ENCODE peak calls at places on chromosome 4, in seven cellular contexts. L is left lung; J is ovary; U is tibial artery; B is Peyer's patch; N is CD8-positive, alpha-beta T cell; K is GM23338. M is an unnamed sample.

GRCh38 chr4:159070742-159071141 is 32.1 kb upstream of the RAPGEF2 start:
- DNase-seq in B (no peak), N (no peak), J (no peak), K (no peak), L (no peak), U (no peak), M (no peak)

GRCh38 chr4:183823394-183823793 is 81.7 kb upstream of the STOX2 start:
- DNase-seq in K (no peak), J (no peak), N (no peak), B (no peak), U (no peak), L (no peak), M (peak)

GRCh38 chr4:21879187-21879586 is 69.4 kb downstream of the KCNIP4 start:
- DNase-seq in U (no peak), J (no peak), L (no peak), N (no peak), K (peak), B (no peak), M (no peak)

GRCh38 chr4:128565565-128566186 is 243.8 kb upstream of the JADE1 start:
- DNase-seq in B (peak), J (peak), N (no peak), L (peak), K (peak), U (no peak), M (peak)

GRCh38 chr4:48047421-48047844 is 30.9 kb downstream of the NIPAL1 start:
- DNase-seq in U (no peak), L (peak), K (no peak), N (peak), B (no peak), J (no peak), M (no peak)

GRCh38 chr4:73662709-73663546 is 42.7 kb upstream of the RASSF6 start:
- DNase-seq in L (no peak), K (peak), B (no peak), N (no peak), U (no peak), J (no peak), M (no peak)

GRCh38 chr4:1612278-1613098 is 71.6 kb downstream of the FAM53A start:
- DNase-seq in L (peak), U (no peak), B (no peak), J (no peak), N (no peak), K (no peak), M (no peak)

GRCh38 chr4:13705521-13706035 is 78.1 kb upstream of the BOD1L1 start:
- DNase-seq in B (peak), K (peak), L (no peak), J (no peak), N (no peak), U (no peak), M (peak)

GRCh38 chr4:165877291-165877690 is 4.3 kb downstream of the TLL1 start:
- DNase-seq in U (no peak), J (no peak), L (no peak), K (no peak), B (no peak), N (no peak), M (no peak)

GRCh38 chr4:89939464-89939863 is 44.8 kb downstream of the MMRN1 start:
- DNase-seq in L (no peak), U (no peak), J (no peak), B (no peak), N (no peak), K (no peak), M (no peak)

GRCh38 chr4:7624361-7624760 is 189.6 kb upstream of the PSAPL1 start:
- DNase-seq in K (no peak), L (no peak), U (no peak), J (no peak), B (no peak), N (no peak), M (no peak)

GRCh38 chr4:113635739-113636437 is 125.7 kb downstream of the CAMK2D start:
- DNase-seq in L (no peak), J (no peak), N (no peak), K (no peak), B (no peak), U (no peak), M (no peak)

GRCh38 chr4:43564601-43565000 is 672.1 kb downstream of the GRXCR1 start:
- DNase-seq in K (no peak), N (no peak), L (no peak), U (no peak), J (no peak), B (no peak), M (no peak)

GRCh38 chr4:158914178-158914577 is 145.4 kb downstream of the FNIP2 start:
- DNase-seq in N (no peak), K (no peak), L (no peak), J (no peak), B (no peak), U (no peak), M (no peak)

GRCh38 chr4:38161208-38162113 is 201.3 kb downstream of the PTTG2 start:
- DNase-seq in U (no peak), J (no peak), N (no peak), K (no peak), B (no peak), L (no peak), M (no peak)

GRCh38 chr4:40719008-40719623 is 30.6 kb upstream of the NSUN7 start:
- DNase-seq in U (no peak), B (no peak), N (no peak), J (no peak), L (no peak), K (peak), M (no peak)

GRCh38 chr4:10040049-10040892 is 19.0 kb upstream of the SLC2A9 start:
- DNase-seq in B (no peak), J (no peak), L (no peak), N (no peak), U (no peak), K (no peak), M (no peak)

GRCh38 chr4:1336079-1336478 is 10.9 kb upstream of the UVSSA start:
- DNase-seq in L (no peak), J (no peak), K (no peak), B (no peak), U (no peak), N (no peak), M (no peak)

GRCh38 chr4:17447675-17448298 is 64.1 kb downstream of the QDPR start:
- DNase-seq in U (no peak), N (peak), B (no peak), K (peak), J (no peak), L (no peak), M (no peak)

GRCh38 chr4:100340534-100341364 is 150.5 kb upstream of the DDIT4L start:
- DNase-seq in K (no peak), N (no peak), B (no peak), L (no peak), U (no peak), J (no peak), M (no peak)

GRCh38 chr4:115973768-115974167 is 860.3 kb upstream of the NDST4 start:
- DNase-seq in L (no peak), K (peak), B (no peak), U (no peak), N (no peak), J (no peak), M (no peak)

GRCh38 chr4:8000721-8001491 is 61.2 kb upstream of the AFAP1 start:
- DNase-seq in J (no peak), B (no peak), L (no peak), N (no peak), K (no peak), U (no peak), M (no peak)

GRCh38 chr4:83114576-83114975 is at the start of gene PLAC8:
- DNase-seq in K (peak), J (no peak), N (peak), L (no peak), B (no peak), U (no peak), M (no peak)

GRCh38 chr4:151950993-151951726 is 190.4 kb upstream of the GATB start:
- DNase-seq in N (no peak), L (no peak), K (no peak), J (no peak), B (no peak), U (no peak), M (no peak)

GRCh38 chr4:158766419-158767044 is 2.3 kb upstream of the FNIP2 start:
- DNase-seq in K (no peak), U (no peak), J (no peak), N (no peak), B (no peak), L (no peak), M (no peak)

GRCh38 chr4:15778191-15778741 is at the start of gene CD38:
- DNase-seq in L (peak), K (peak), B (no peak), J (peak), N (no peak), U (peak), M (peak)

GRCh38 chr4:6362896-6363295 is 93.2 kb downstream of the WFS1 start:
- DNase-seq in J (no peak), K (peak), N (peak), U (no peak), L (no peak), B (no peak), M (no peak)

GRCh38 chr4:14084598-14084997 is 457.1 kb upstream of the BOD1L1 start:
- DNase-seq in U (no peak), K (peak), L (no peak), J (no peak), N (no peak), B (no peak), M (no peak)

GRCh38 chr4:185304944-185305690 is 90.6 kb downstream of the LRP2BP start:
- DNase-seq in N (peak), L (peak), K (peak), J (no peak), B (no peak), U (no peak), M (no peak)

DNA sequence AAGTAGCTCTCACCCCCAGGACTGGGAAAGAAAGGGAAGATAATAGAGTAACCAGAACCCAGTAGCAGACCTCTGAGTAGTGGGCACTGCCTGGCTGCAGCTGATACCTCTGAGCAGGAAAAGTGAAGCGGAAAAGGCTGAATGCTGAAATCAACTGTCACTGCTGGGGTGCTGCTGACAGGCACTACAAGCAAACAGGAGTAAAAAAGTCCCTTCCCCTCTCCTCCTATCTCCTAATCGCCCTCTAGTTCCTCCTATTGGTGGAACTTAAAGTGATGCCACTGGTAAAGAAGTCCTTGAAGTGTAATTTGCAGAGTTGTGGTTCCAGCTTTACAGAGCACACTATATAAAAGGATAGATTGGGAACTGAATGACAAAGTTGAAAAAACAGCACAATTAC is 32.8 kb upstream of the GLRB start:
- DNase-seq in N (no peak), B (no peak), J (no peak), K (peak), L (no peak), U (no peak), M (no peak)
- TF ChIP-seq CTCF in N (no peak), B (no peak), J (no peak), K (peak), L (no peak), U (no peak), M (no peak)

GRCh38 chr4:153499005-153499404 is 32.8 kb downstream of the TMEM131L start:
- DNase-seq in N (no peak), L (no peak), J (no peak), U (no peak), K (no peak), B (no peak), M (peak)

GRCh38 chr4:153497988-153498967 is 32.1 kb downstream of the TMEM131L start:
- DNase-seq in U (no peak), N (no peak), L (no peak), B (no peak), J (peak), K (no peak), M (no peak)

GRCh38 chr4:153497091-153497531 is 31.0 kb downstream of the TMEM131L start:
- DNase-seq in L (no peak), K (no peak), U (no peak), J (no peak), B (no peak), N (peak), M (no peak)

GRCh38 chr4:153494562-153494961 is 28.4 kb downstream of the TMEM131L start:
- DNase-seq in N (no peak), L (no peak), B (no peak), U (no peak), J (no peak), K (no peak), M (no peak)

DNA sequence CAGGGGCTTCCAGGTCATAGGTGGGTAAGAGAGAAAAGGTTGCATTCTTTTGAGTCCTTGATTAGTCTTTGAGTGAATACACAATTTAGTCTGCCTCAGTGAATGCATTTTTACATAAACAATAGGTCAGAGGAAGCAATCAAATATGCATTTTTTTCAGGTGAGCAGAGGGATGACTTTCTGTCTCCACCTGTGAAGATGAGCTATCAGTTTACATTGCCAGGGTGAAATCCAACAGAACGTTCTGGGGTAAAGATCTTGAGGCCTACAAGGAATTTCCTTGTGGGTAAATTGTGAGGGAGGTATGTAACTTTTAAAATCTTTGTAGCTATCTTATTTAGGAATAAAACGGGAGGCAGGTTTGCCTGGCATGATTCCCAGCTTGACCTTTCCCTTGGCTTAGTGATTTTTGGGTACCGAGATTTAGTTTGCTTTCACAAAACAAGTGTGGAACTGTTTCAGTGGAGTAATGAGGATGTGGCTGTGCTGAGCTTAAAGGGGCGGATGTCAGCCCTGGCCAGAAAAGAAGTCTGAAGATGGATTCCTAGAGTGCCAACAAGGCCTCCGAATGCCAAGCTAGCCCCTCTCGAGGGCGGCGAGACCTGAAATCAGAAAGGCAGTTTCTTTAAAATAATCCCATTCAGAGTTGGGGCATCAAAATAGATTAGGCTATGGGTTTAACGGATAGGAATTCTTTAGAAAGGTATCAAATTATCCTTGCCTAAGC is 29.5 kb downstream of the TMEM131L start:
- DNase-seq in J (no peak), L (no peak), N (no peak), B (no peak), K (no peak), U (no peak), M (no peak)
- H3K27ac ChIP-seq in J (no peak), L (no peak), N (peak), B (peak), K (peak), U (peak), M (no peak)

GRCh38 chr4:67871867-67872266 is 11.9 kb downstream of the TMPRSS11D start:
- DNase-seq in K (peak), N (no peak), B (no peak), U (no peak), L (no peak), J (no peak), M (no peak)
- TF ChIP-seq CTCF in K (peak), N (no peak), B (no peak), U (no peak), L (peak), J (no peak), M (peak)

DNA sequence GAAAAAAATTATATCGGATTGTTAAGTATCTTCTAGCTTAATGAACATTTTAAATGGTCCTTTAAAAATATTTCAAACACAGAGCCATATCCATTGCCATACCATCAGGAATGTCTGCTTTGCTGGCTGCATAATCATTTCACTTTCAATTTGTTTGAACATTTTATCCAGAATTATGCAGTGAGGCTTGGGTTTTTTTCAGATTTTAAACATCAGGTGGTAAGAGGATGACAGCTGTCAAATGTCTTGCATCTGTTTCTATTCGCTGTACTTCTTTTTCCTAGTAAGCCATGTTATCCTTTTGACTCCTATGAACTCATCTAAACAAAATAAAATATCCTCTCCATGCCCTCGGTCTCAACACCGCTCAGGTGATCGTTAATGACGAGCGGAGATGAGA is 802 bp downstream of the RFC1 start:
- DNase-seq in K (no peak), U (no peak), N (no peak), L (no peak), J (no peak), B (no peak), M (no peak)
- H3K27ac ChIP-seq in K (peak), U (peak), N (peak), L (peak), J (peak), B (peak), M (peak)

GRCh38 chr4:169282429-169283113 is 11.8 kb upstream of the SH3RF1 start:
- DNase-seq in N (no peak), K (no peak), L (no peak), U (no peak), B (no peak), J (no peak), M (no peak)

GRCh38 chr4:169283114-169283509 is 12.4 kb upstream of the SH3RF1 start:
- DNase-seq in K (no peak), L (no peak), B (no peak), U (no peak), J (no peak), N (no peak), M (no peak)

DNA sequence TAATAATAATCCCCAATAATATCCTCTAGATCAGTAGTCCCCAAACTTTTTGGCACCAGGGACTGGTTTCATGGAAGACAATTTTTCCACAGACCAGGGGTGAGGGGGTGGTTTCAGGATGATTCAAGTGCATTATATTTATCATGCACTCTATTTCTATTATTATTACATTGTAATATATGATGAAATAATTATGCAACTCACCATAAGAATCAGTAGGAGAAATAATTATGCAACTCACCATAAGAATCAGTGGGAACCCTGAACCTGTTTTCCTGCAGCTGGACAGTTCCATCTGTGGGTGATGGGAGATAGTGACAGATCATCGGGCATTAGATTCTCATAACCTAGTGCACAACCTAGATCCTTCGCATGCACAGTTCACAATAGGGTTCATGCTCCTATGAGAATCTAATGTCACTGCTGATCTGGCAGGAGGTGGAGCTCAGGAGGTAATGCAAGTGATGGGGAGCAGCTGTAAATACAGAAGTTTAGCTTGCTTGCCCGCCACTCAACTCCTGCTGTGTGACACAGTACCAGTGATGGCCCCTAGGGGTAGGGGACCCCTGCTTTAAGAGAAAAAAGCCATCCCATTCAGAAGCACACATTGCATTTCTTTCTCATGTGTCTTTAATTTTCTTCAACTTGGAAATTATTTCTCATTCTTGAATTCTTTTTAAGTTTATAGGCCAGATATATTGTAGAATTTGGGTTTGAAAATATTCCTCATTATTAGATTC is 16.0 kb upstream of the SH3RF1 start:
- DNase-seq in B (no peak), J (no peak), U (no peak), L (no peak), N (no peak), K (peak), M (no peak)
- TF ChIP-seq CTCF in B (no peak), J (no peak), U (no peak), L (no peak), N (no peak), K (peak), M (peak)

GRCh38 chr4:5205981-5206380 is 154.7 kb downstream of the STK32B start:
- DNase-seq in U (no peak), K (no peak), N (no peak), L (no peak), J (no peak), B (no peak), M (no peak)

GRCh38 chr4:5203925-5204324 is 152.6 kb downstream of the STK32B start:
- DNase-seq in B (no peak), N (no peak), K (no peak), J (no peak), U (no peak), L (no peak), M (no peak)

GRCh38 chr4:5200546-5200945 is 149.3 kb downstream of the STK32B start:
- DNase-seq in N (no peak), J (no peak), B (no peak), L (no peak), K (no peak), U (no peak), M (no peak)

GRCh38 chr4:5204781-5205180 is 153.5 kb downstream of the STK32B start:
- DNase-seq in N (no peak), L (no peak), K (no peak), U (no peak), J (no peak), B (no peak), M (no peak)

GRCh38 chr4:5203309-5203708 is 152.0 kb downstream of the STK32B start:
- DNase-seq in U (no peak), N (no peak), B (no peak), L (no peak), K (no peak), J (no peak), M (no peak)
- H3K27ac ChIP-seq in U (no peak), N (no peak), B (no peak), L (no peak), K (no peak), J (no peak), M (no peak)

M was measured in left ventricle myocardium inferior.